ENCODE peak calls at places on chromosomes 16 and 17, in four cellular contexts. G is K562, H is keratinocyte, M is neural progenitor cell. Y is an unnamed sample.

GRCh38 chr17:58531661-58532554 is 17.5 kb upstream of the MTMR4 start:
- DNase-seq in G (peak), M (peak), H (no peak), Y (peak)

GRCh38 chr17:16415031-16415924 is at the start of gene TRPV2:
- DNase-seq in G (peak), H (no peak), M (peak), Y (no peak)

GRCh38 chr17:28230011-28230410 is 89.0 kb upstream of the TMEM97 start:
- DNase-seq in H (no peak), M (no peak), G (peak), Y (no peak)

GRCh38 chr16:2115591-2115973 is 20.1 kb downstream of the PKD1 start:
- DNase-seq in H (no peak), G (peak), M (no peak), Y (no peak)

GRCh38 chr17:231966-232807 is 50.7 kb upstream of the DOC2B start:
- DNase-seq in G (no peak), H (no peak), M (no peak), Y (no peak)

GRCh38 chr17:21129023-21129681 is 2.4 kb downstream of the DHRS7B start:
- DNase-seq in M (no peak), G (no peak), H (no peak), Y (peak)

GRCh38 chr17:43018932-43019331 is 3.3 kb downstream of the VAT1 start:
- DNase-seq in H (no peak), G (no peak), M (no peak), Y (no peak)

GRCh38 chr17:38532451-38532850 is 73.3 kb downstream of the SRCIN1 start:
- DNase-seq in H (no peak), G (no peak), M (no peak), Y (no peak)

GRCh38 chr16:24208710-24209109 is 47.4 kb upstream of the CACNG3 start:
- DNase-seq in G (no peak), M (peak), H (no peak), Y (peak)

GRCh38 chr16:2614761-2615191 is 67.5 kb upstream of the KCTD5 start:
- DNase-seq in G (no peak), M (no peak), H (no peak), Y (no peak)

GRCh38 chr17:2564876-2565275 is 28.6 kb upstream of the PAFAH1B1 start:
- DNase-seq in H (peak), G (no peak), M (no peak), Y (no peak)

GRCh38 chr17:35740997-35741931 is 9.8 kb downstream of the RASL10B start:
- DNase-seq in H (no peak), M (peak), G (peak), Y (no peak)

GRCh38 chr17:27549251-27549919 is 81.6 kb upstream of the LGALS9 start:
- DNase-seq in M (no peak), G (no peak), H (no peak), Y (no peak)

GRCh38 chr16:69346683-69347082 is 4.9 kb downstream of the TMED6 start:
- DNase-seq in M (no peak), G (no peak), H (no peak), Y (no peak)

GRCh38 chr17:58535431-58535830 is 21.0 kb upstream of the MTMR4 start:
- DNase-seq in H (no peak), G (no peak), M (no peak), Y (no peak)

GRCh38 chr17:65737451-65737850 is 176.0 kb upstream of the AXIN2 start:
- DNase-seq in M (no peak), G (no peak), H (no peak), Y (no peak)

GRCh38 chr17:77419095-77419494 is 278.3 kb downstream of the SEC14L1 start:
- DNase-seq in H (no peak), G (no peak), M (no peak), Y (no peak)

GRCh38 chr17:36629252-36629847 is 28.0 kb downstream of the MRM1 start:
- DNase-seq in H (peak), G (peak), M (peak), Y (peak)

GRCh38 chr17:74443516-74444296 is 11.8 kb downstream of the GPRC5C start:
- DNase-seq in M (no peak), H (no peak), G (no peak), Y (no peak)

GRCh38 chr16:25066426-25066746 is 45.2 kb upstream of the LCMT1 start:
- DNase-seq in H (no peak), M (no peak), G (peak), Y (no peak)

GRCh38 chr17:47956818-47957590 is 679 bp downstream of the PRR15L start:
- DNase-seq in H (no peak), G (no peak), M (no peak), Y (no peak)

GRCh38 chr17:4899341-4900230 is at the start of gene C17orf107:
- DNase-seq in H (peak), M (peak), G (no peak), Y (peak)

GRCh38 chr17:42251115-42251514 is 25.1 kb downstream of the STAT5B start:
- DNase-seq in M (no peak), H (no peak), G (peak), Y (no peak)

GRCh38 chr17:79017546-79017945 is 6.4 kb upstream of the C1QTNF1 start:
- DNase-seq in M (no peak), G (no peak), H (no peak), Y (no peak)

GRCh38 chr17:3990391-3991127 is 26.3 kb upstream of the ATP2A3 start:
- DNase-seq in G (no peak), M (no peak), H (no peak), Y (no peak)

GRCh38 chr17:39996789-39997188 is 16.2 kb downstream of the PSMD3 start:
- DNase-seq in M (no peak), H (no peak), G (peak), Y (no peak)

GRCh38 chr17:83124871-83125514 is 45.6 kb downstream of the METRNL start:
- DNase-seq in H (no peak), G (no peak), M (no peak), Y (no peak)

GRCh38 chr17:75064460-75064859 is 17.4 kb downstream of the KCTD2 start:
- DNase-seq in G (no peak), H (no peak), M (no peak), Y (no peak)

GRCh38 chr17:45030733-45031132 is 20.7 kb downstream of the DCAKD start:
- DNase-seq in G (no peak), M (no peak), H (no peak), Y (no peak)

GRCh38 chr17:40329981-40330794 is 21.2 kb downstream of the RARA start:
- DNase-seq in G (peak), M (no peak), H (no peak), Y (no peak)

DNA sequence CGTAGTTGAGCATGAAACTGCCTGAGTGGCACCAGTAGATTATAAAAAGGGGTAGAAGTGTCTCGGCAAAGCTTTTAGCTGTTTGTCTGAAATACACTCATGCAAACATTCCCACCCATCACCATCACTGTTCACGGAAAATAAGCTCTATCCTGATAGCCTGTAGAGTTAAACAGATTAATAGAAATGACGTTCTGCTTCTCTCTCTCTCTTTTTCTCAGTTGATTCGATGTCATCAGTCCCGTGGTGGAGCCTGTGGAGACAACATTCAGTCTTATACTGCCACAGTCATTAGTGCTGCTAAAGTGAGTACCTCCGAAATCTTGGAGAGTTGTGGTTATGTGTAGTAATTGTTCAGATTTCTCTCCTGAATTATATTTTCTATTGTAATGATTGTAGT is 224.7 kb downstream of the BCAS3 start:
- DNase-seq in H (no peak), M (no peak), G (no peak), Y (peak)
- TF ChIP-seq CTCF in H (no peak), M (no peak), G (no peak), Y (no peak)

DNA sequence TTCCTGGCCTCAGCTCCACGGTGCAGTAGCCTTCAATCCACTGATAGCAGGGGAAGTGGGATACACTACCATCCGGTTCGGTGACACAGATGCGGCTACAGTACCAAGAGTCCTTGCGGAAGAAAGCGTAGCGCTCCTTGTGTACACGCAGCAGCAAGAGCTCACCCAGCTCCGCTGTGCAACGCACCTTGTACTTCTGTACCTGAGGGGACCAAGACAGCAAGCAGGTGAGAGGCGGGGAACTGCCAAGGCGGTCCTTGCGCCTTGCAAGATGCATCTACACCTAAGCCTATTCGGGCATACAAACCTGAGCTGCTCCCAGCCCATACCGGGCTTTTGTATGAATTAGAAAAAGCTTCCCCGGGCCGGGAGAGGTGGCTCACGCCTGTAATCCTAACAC is 1.5 kb downstream of the ALOXE3 start:
- DNase-seq in G (no peak), H (no peak), M (no peak), Y (no peak)
- TF ChIP-seq EZH2 in G (no peak), H (no peak), M (no peak), Y (no peak)

GRCh38 chr17:76388966-76389888 is 4.8 kb downstream of the SPHK1 start:
- DNase-seq in H (no peak), M (no peak), G (peak), Y (no peak)
- TF ChIP-seq CTCF in H (peak), M (no peak), G (no peak), Y (no peak)

GRCh38 chr16:66036162-66036561 is 330.3 kb upstream of the CDH5 start:
- DNase-seq in G (no peak), M (no peak), H (no peak), Y (peak)
- TF ChIP-seq EZH2 in G (no peak), M (no peak), H (no peak), Y (no peak)

DNA sequence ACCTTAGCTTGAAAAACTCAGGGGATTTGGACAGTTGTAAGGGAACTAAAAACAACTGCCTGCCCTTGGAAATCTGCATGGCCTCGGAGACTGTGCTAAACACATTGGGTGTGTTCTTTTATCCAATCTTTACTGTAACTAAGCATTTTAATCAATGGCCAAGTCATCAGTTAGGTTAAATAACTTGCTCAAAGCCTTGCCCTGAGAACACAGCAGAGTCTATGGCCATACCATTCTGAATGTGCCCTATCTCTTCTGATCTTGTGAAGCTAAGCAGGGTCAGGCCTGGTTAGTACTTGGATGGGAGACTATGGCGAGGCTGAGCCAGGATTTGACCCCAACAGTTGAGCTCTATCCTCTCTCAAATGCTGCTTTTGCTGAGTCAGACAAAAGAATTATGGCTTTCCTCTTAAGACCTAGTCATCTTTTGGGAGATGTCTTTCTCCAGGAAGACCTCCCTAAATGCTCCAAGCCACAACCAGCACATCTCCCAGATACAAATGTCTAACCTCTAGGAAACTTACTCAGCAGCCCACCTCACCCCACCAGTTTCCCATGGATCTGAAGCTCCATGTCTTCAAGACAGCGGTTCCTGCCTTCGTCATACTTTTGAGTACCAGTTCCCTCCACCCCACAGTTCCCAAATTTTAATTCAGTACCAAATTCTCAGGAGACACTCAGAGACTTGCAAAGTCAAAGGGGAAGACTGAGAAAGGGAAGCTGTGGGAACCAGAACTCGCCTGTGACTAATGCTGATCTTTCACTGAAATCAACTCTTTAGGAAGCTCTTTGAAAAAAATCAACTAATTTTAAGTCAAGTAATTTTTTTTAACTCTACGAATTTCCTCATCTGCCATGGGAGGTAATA is 336.1 kb downstream of the MAF start:
- DNase-seq in M (no peak), G (no peak), H (no peak), Y (no peak)
- TF ChIP-seq CTCF in M (no peak), G (no peak), H (no peak), Y (no peak)

GRCh38 chr16:88784074-88784855 is 755 bp downstream of the PIEZO1 start:
- DNase-seq in H (no peak), G (peak), M (peak), Y (peak)
- TF ChIP-seq EZH2 in H (no peak), G (no peak), M (no peak), Y (no peak)

GRCh38 chr16:4574919-4575705 is 19.0 kb downstream of the C16orf96 start:
- DNase-seq in M (peak), G (peak), H (no peak), Y (no peak)
- TF ChIP-seq CTCF in M (peak), G (peak), H (no peak), Y (no peak)

DNA sequence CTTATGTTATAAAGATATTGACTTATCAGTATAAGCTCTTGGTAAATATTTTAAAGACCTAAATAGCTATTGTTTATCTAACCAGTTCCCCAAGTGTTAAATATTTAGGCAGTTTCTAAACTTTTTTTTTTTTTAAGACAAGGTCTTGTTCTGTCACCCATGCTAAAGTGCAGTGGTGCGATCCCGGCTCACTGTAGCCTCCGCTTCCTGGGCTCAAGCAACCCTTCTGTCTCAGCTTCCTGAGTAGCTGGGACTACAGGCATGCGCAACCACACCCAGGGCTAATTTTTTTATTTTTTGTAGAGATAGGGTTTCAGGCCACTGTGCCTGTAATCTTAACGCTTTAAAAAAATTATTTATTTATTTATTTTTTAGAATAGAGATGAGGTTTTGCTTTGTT is 43.5 kb downstream of the SNX29 start:
- DNase-seq in G (no peak), M (no peak), H (no peak), Y (no peak)
- TF ChIP-seq EZH2 in G (no peak), M (no peak), H (no peak), Y (no peak)

Y was measured in A673.